ENCODE peak calls at places on chromosomes 3 and 15, in five cellular contexts. M is heart left ventricle, E is HCT116, L is colonic mucosa, S is fibroblast of the aortic adventitia. R is an unnamed sample.

GRCh38 chr15:88839961-88840360 is 36.7 kb downstream of the ACAN start:
- DNase-seq in M (no peak), E (no peak), L (no peak), S (no peak), R (no peak)

GRCh38 chr3:67011414-67012131 is 13.5 kb downstream of the KBTBD8 start:
- DNase-seq in M (no peak), E (no peak), L (no peak), S (no peak), R (no peak)

GRCh38 chr15:101481917-101482525 is 7.5 kb downstream of the PCSK6 start:
- DNase-seq in M (no peak), E (no peak), L (no peak), S (no peak), R (no peak)

GRCh38 chr3:53850895-53851294 is 4.5 kb downstream of the IL17RB start:
- DNase-seq in M (peak), E (no peak), L (peak), S (peak), R (peak)

GRCh38 chr15:45402955-45403892 is 24.9 kb upstream of the GATM start:
- DNase-seq in M (peak), E (no peak), L (peak), S (peak), R (peak)

GRCh38 chr3:51620543-51620942 is 50.5 kb upstream of the TEX264 start:
- DNase-seq in M (no peak), E (no peak), L (no peak), S (peak), R (no peak)

GRCh38 chr15:46450810-46451182 is 816.0 kb downstream of the SQOR start:
- DNase-seq in M (no peak), E (no peak), L (no peak), S (no peak), R (no peak)

GRCh38 chr15:88981244-88982215 is 68.4 kb upstream of the MFGE8 start:
- DNase-seq in M (no peak), E (no peak), L (no peak), S (no peak), R (no peak)

GRCh38 chr3:8436667-8437287 is 64.8 kb upstream of the LMCD1 start:
- DNase-seq in M (no peak), E (no peak), L (no peak), S (no peak), R (no peak)

GRCh38 chr3:122101646-122102045 is 46.5 kb downstream of the CD86 start:
- DNase-seq in M (no peak), E (peak), L (peak), S (peak), R (no peak)

GRCh38 chr3:38606561-38606960 is 42.9 kb downstream of the SCN5A start:
- DNase-seq in M (no peak), E (no peak), L (no peak), S (no peak), R (no peak)

GRCh38 chr15:31857194-31857593 is 173.1 kb upstream of the CHRNA7 start:
- DNase-seq in M (no peak), E (no peak), L (no peak), S (no peak), R (no peak)

GRCh38 chr3:71710906-71711494 is 14.2 kb downstream of the EIF4E3 start:
- DNase-seq in M (no peak), E (peak), L (no peak), S (peak), R (no peak)

GRCh38 chr15:77892335-77892734 is 185.2 kb downstream of the TBC1D2B start:
- DNase-seq in M (no peak), E (no peak), L (no peak), S (no peak), R (no peak)

GRCh38 chr3:117761992-117762944 is 1052.7 kb downstream of the TUSC7 start:
- DNase-seq in M (no peak), E (no peak), L (no peak), S (peak), R (no peak)

GRCh38 chr15:88909956-88910831 is 3.0 kb downstream of the MFGE8 start:
- DNase-seq in M (no peak), E (no peak), L (no peak), S (peak), R (no peak)

GRCh38 chr3:69738859-69739203 is 433 bp upstream of the MITF start:
- DNase-seq in M (peak), E (no peak), L (no peak), S (no peak), R (no peak)

GRCh38 chr3:165194477-165195135 is 1.6 kb downstream of the SLITRK3 start:
- DNase-seq in M (no peak), E (no peak), L (no peak), S (no peak), R (no peak)

GRCh38 chr3:116155830-116156229 is 289.5 kb downstream of the LSAMP start:
- DNase-seq in M (no peak), E (no peak), L (no peak), S (no peak), R (no peak)

GRCh38 chr3:18442743-18443669 is 17.9 kb upstream of the SATB1 start:
- DNase-seq in M (no peak), E (no peak), L (no peak), S (no peak), R (no peak)

GRCh38 chr15:33022629-33023028 is 171.9 kb downstream of the FMN1 start:
- DNase-seq in M (peak), E (no peak), L (peak), S (peak), R (peak)

GRCh38 chr3:51942603-51943450 is 664 bp downstream of the PARP3 start:
- DNase-seq in M (peak), E (peak), L (peak), S (peak), R (peak)

GRCh38 chr15:52678036-52678467 is 1.1 kb downstream of the ATOSA start:
- DNase-seq in M (peak), E (no peak), L (peak), S (peak), R (peak)

GRCh38 chr3:10196389-10197052 is 31.8 kb downstream of the IRAK2 start:
- DNase-seq in M (no peak), E (no peak), L (no peak), S (peak), R (no peak)

GRCh38 chr3:5220193-5220592 is 32.7 kb downstream of the EDEM1 start:
- DNase-seq in M (no peak), E (no peak), L (no peak), S (no peak), R (no peak)

GRCh38 chr15:56733131-56734012 is at the start of gene ZNF280D:
- DNase-seq in M (peak), E (peak), L (peak), S (peak), R (peak)

GRCh38 chr15:29773816-29774215 is 48.5 kb downstream of the TJP1 start:
- DNase-seq in M (no peak), E (no peak), L (no peak), S (no peak), R (no peak)

GRCh38 chr15:68335655-68336054 is 58.1 kb downstream of the FEM1B start:
- DNase-seq in M (no peak), E (no peak), L (no peak), S (no peak), R (no peak)

GRCh38 chr3:170037463-170038433 is at the start of gene GPR160:
- DNase-seq in M (peak), E (peak), L (peak), S (peak), R (peak)

GRCh38 chr3:192825657-192826200 is 91.9 kb downstream of the MB21D2 start:
- DNase-seq in M (no peak), E (no peak), L (peak), S (peak), R (no peak)
- TF ChIP-seq CTCF in M (no peak), E (peak), L (no peak), S (no peak), R (no peak)

DNA sequence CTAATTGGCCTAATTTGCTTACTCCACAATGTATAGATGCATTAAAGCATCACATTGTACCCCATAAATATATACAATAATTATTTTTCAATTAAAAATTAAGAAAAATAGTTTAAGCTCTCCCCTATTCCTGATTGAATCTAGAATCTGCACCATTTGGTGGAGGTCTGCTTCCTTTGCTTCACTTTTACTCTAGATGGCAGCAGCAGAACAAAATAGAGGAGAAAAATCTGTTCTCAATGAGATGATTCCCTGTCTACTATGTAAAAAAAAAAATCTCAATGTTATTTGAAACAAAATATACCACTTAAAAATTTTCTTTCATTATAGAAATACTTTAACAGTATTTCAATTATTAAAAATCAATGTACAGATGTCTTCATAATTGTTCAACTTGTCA is 109.6 kb upstream of the FXR1 start:
- DNase-seq in M (no peak), E (peak), L (no peak), S (peak), R (no peak)
- TF ChIP-seq CTCF in M (peak), E (peak), L (no peak), S (peak), R (no peak)

GRCh38 chr15:40280260-40281056 is 2.4 kb downstream of the ANKRD63 start:
- DNase-seq in M (no peak), E (no peak), L (no peak), S (no peak), R (no peak)
- TF ChIP-seq CTCF in M (no peak), E (no peak), L (no peak), S (no peak), R (no peak)

GRCh38 chr15:92247649-92248242 is 145.9 kb upstream of the ST8SIA2 start:
- DNase-seq in M (no peak), E (no peak), L (no peak), S (no peak), R (no peak)

DNA sequence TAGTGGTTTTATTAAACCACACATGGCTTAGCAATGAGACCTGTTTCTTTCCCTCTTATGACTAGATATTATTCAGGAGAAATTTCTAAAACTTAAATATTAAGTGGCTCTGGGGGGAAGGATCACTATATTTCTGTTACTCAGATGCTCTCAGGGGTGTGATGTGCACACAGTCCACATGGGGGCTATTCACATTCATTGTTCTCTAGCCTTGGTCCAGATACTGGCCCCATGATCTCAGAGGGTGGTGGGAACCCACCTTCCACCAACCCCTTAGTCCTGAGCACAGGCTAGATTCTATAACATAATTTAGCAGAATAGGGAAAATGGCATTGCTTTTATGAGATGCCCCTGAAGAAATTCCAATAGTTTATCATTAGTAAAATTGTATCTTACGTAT is 149.0 kb upstream of the ST8SIA2 start:
- DNase-seq in M (no peak), E (no peak), L (no peak), S (no peak), R (no peak)
- TF ChIP-seq CTCF in M (no peak), E (no peak), L (no peak), S (no peak), R (no peak)

GRCh38 chr3:194869482-194870169 is 183.9 kb downstream of the FAM43A start:
- DNase-seq in M (no peak), E (peak), L (no peak), S (peak), R (no peak)
- TF ChIP-seq CTCF in M (no peak), E (peak), L (no peak), S (peak), R (no peak)

DNA sequence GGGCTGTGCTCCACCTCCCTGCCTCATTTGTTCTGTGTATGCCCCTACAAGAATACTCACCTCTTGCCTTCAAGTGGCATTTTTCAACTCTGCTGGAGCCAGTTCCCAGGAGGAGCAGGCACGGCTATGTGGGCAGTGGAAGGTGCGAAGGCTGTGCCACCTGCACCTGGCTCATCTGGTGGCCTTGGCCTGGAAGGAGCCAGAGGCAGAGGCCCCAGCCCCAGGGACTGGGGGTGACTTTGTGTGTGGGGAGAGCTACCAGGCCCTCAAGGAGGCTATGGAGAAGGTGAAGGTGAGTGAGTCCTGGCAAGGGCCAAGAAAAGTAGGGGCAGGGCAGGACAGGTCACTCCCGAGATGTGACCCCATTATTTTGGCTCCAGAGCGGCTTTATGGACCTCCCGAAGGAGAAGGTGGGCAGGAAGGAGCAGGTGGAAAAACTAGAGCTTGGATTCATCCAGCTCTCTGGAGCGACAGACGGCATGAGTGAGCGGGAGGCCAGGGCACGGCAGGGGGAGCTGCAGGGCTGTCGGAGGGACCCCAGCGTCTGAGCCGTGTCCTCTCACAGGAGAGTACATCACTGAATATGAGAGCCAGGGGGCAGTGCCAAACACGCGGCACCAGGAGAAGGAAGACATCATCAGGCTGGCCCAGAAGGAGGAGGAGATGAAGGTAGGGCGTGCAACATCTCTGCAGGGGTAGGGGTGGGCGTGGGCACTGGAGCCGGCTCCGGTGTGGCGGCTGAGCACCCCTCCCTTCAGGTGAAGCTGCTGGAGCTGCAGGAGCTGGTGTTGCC is 57.3 kb upstream of the UBE2Q2 start:
- DNase-seq in M (no peak), E (no peak), L (peak), S (no peak), R (no peak)
- TF ChIP-seq CTCF in M (no peak), E (no peak), L (no peak), S (no peak), R (no peak)

DNA sequence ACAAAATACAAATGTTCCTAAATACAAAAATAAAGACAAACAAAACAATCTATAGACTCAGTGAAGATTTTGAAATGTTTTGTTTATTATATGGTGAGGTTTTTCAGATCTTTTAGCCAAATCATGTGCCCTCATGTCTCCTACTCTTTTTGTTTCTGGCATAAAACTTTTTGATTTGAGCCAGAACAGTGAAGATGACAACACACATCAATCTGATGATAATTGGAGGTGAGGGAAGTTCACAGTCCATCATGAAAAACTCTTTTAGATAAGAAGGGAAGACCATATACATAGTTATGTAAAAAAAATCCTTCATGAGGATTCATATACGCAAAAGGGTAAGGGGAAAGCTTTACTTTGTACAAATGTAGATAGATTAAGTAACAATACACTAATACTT is 75.1 kb upstream of the OSBPL11 start:
- DNase-seq in M (no peak), E (no peak), L (no peak), S (no peak), R (no peak)
- TF ChIP-seq CTCF in M (no peak), E (no peak), L (no peak), S (no peak), R (no peak)

GRCh38 chr3:141373232-141373631 is 4.9 kb downstream of the ZBTB38 start:
- DNase-seq in M (no peak), E (no peak), L (no peak), S (no peak), R (no peak)

GRCh38 chr3:141372656-141373055 is 4.4 kb downstream of the ZBTB38 start:
- DNase-seq in M (no peak), E (no peak), L (no peak), S (no peak), R (no peak)

GRCh38 chr3:141370065-141370533 is 1.8 kb downstream of the ZBTB38 start:
- DNase-seq in M (peak), E (peak), L (peak), S (peak), R (peak)

GRCh38 chr3:141373768-141374526 is 5.6 kb downstream of the ZBTB38 start:
- DNase-seq in M (no peak), E (no peak), L (no peak), S (no peak), R (no peak)

DNA sequence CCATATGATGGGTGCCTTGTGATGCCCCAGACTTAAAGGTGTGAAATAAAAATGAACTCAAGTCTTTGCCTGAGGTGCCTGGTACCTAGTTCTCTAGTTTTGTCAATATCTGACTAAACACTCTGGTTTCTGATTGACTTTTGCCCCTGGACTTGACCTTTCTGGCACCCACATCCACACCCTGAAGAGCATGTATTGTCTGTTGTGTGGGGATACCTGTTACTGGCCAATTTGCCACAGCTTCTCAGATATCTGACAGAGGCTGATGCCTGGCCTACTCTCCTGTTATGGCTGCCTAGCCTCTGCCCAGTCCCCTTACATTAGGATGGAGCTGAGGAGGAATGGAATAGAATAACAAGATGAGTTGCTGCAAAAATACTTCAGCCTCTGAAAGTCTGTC is 3.6 kb downstream of the ZBTB38 start:
- DNase-seq in M (no peak), E (no peak), L (no peak), S (no peak), R (no peak)
- TF ChIP-seq CTCF in M (no peak), E (no peak), L (no peak), S (no peak), R (no peak)

GRCh38 chr3:58529516-58530353 is 7.3 kb downstream of the ACOX2 start:
- DNase-seq in M (no peak), E (peak), L (no peak), S (peak), R (no peak)
- TF ChIP-seq CTCF in M (no peak), E (peak), L (no peak), S (peak), R (no peak)

GRCh38 chr15:35519536-35520149 is 26.3 kb downstream of the DPH6 start:
- DNase-seq in M (no peak), E (peak), L (no peak), S (peak), R (no peak)
- TF ChIP-seq CTCF in M (peak), E (peak), L (peak), S (peak), R (peak)